ENCODE peak calls at places on chromosomes 2 and 18, in four cellular contexts. One of them, this sample, is unnamed.

GRCh38 chr2:159438720-159439353 is 152.3 kb upstream of the WDSUB1 start:
- DNase-seq in GM23248: no peak
- DNase-seq in neural progenitor cell: no peak
- DNase-seq in IMR-90: no peak
- DNase-seq in this sample: no peak

GRCh38 chr2:133420748-133421147 is 147.5 kb downstream of the NCKAP5 start:
- DNase-seq in GM23248: no peak
- DNase-seq in neural progenitor cell: no peak
- DNase-seq in IMR-90: no peak
- DNase-seq in this sample: no peak

GRCh38 chr2:218853766-218854165 is 5.8 kb upstream of the WNT6 start:
- DNase-seq in GM23248: peak; percentile 57
- DNase-seq in neural progenitor cell: no peak
- DNase-seq in IMR-90: peak; percentile 13
- DNase-seq in this sample: no peak

GRCh38 chr2:69026026-69026425 is 13.0 kb downstream of the ANTXR1 start:
- DNase-seq in GM23248: peak; percentile 50
- DNase-seq in neural progenitor cell: peak; percentile 69
- DNase-seq in IMR-90: peak; percentile 46
- DNase-seq in this sample: peak; percentile 34

GRCh38 chr2:81835318-81836000 is 1530.9 kb upstream of the LRRTM1 start:
- DNase-seq in GM23248: no peak
- DNase-seq in neural progenitor cell: no peak
- DNase-seq in IMR-90: no peak
- DNase-seq in this sample: no peak

GRCh38 chr2:232979871-232980461 is 33.1 kb downstream of the NGEF start:
- DNase-seq in GM23248: peak; percentile 83
- DNase-seq in neural progenitor cell: no peak
- DNase-seq in IMR-90: peak; percentile 77
- DNase-seq in this sample: no peak

GRCh38 chr18:76874643-76875389 is 52.5 kb downstream of the ZNF236 start:
- DNase-seq in GM23248: no peak
- DNase-seq in neural progenitor cell: peak; percentile 30
- DNase-seq in IMR-90: no peak
- DNase-seq in this sample: no peak

GRCh38 chr2:194166818-194167217 is 1490.2 kb upstream of the SLC39A10 start:
- DNase-seq in GM23248: peak; percentile 62
- DNase-seq in neural progenitor cell: peak; percentile 53
- DNase-seq in IMR-90: no peak
- DNase-seq in this sample: peak; percentile 26

GRCh38 chr2:236872015-236872414 is 213.7 kb upstream of the COPS8 start:
- DNase-seq in GM23248: peak; percentile 4
- DNase-seq in neural progenitor cell: no peak
- DNase-seq in IMR-90: no peak
- DNase-seq in this sample: no peak

GRCh38 chr2:12935726-12936125 is 219.0 kb downstream of the TRIB2 start:
- DNase-seq in GM23248: no peak
- DNase-seq in neural progenitor cell: no peak
- DNase-seq in IMR-90: no peak
- DNase-seq in this sample: no peak

GRCh38 chr2:205273627-205274026 is 408.7 kb upstream of the NRP2 start:
- DNase-seq in GM23248: no peak
- DNase-seq in neural progenitor cell: no peak
- DNase-seq in IMR-90: no peak
- DNase-seq in this sample: no peak

GRCh38 chr2:205280630-205281225 is 401.6 kb upstream of the NRP2 start:
- DNase-seq in GM23248: no peak
- DNase-seq in neural progenitor cell: no peak
- DNase-seq in IMR-90: no peak
- DNase-seq in this sample: no peak

GRCh38 chr2:205274801-205275200 is 407.5 kb upstream of the NRP2 start:
- DNase-seq in GM23248: no peak
- DNase-seq in neural progenitor cell: no peak
- DNase-seq in IMR-90: no peak
- DNase-seq in this sample: no peak

GRCh38 chr2:205273148-205273547 is 409.2 kb upstream of the NRP2 start:
- DNase-seq in GM23248: no peak
- DNase-seq in neural progenitor cell: peak; percentile 67
- DNase-seq in IMR-90: no peak
- DNase-seq in this sample: no peak

GRCh38 chr2:205276071-205276777 is 406.1 kb upstream of the NRP2 start:
- DNase-seq in GM23248: peak; percentile 14
- DNase-seq in neural progenitor cell: peak; percentile 51
- DNase-seq in IMR-90: no peak
- DNase-seq in this sample: no peak
- H2AFZ ChIP-seq in GM23248: peak overlapping the region; percentile 57
- H2AFZ ChIP-seq in neural progenitor cell: peak overlapping the region; percentile 70
- H2AFZ ChIP-seq in IMR-90: no peak overlapping the region
- H2AFZ ChIP-seq in this sample: no peak overlapping the region

DNA sequence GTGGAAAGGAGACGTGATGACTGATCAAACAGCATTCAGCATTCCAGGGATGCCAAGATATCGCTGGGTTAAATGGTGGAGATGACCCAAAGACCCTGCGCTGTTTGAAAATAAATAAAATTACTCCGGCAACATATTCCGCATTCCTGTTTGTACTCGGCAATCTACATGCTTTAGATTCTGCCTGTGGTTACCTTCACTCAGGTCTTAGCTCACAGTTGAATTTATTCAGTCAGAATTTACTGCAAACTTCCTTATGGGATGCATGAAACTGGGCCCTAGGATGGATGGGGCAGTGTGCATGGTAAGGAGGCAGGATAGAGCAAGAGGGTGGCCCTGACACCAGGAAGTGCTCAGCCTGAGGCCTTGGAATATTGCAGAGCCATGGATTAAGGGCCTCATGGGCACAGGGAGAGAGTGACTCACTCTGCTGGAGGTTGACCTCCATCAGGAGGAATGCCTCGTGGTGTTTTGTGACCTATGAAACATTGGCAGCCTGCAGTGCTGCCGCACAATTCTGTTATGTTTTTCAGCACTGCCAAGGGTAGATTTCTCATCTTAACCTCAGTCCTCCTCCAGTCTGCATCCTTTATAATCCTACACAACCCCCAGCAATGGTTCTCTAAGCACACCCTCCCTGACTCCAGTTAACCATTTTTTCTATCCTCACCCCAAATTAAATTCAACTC is 321.4 kb downstream of the IRS1 start:
- DNase-seq in GM23248: peak; percentile 95
- DNase-seq in neural progenitor cell: peak; percentile 19
- DNase-seq in IMR-90: peak; percentile 96
- DNase-seq in this sample: no peak
- H2AFZ ChIP-seq in GM23248: peak overlapping the region; percentile 59
- H2AFZ ChIP-seq in neural progenitor cell: no peak overlapping the region
- H2AFZ ChIP-seq in IMR-90: peak overlapping the region; percentile 77
- H2AFZ ChIP-seq in this sample: no peak overlapping the region

DNA sequence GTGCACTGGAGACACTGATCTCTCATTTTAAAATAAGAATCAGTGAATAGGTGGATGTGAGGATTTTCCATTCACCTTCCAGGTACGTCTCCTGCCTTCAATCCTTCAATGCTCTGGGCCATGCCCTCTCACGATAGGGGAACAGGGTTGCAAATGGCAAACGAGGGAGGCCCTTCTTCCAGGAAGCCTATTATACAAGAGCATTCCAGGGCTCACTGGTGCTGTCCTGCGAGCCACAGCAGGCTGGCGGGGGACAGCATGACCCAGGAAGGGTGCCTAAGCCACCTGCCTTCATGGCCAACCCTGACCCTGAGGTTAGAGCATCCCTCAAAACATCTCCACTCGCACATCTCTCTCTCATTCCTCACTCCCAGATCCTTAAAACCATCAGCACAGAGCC is 20.6 kb upstream of the ID2 start:
- DNase-seq in GM23248: no peak
- DNase-seq in neural progenitor cell: no peak
- DNase-seq in IMR-90: no peak
- DNase-seq in this sample: no peak
- H2AFZ ChIP-seq in GM23248: peak overlapping the region; percentile 81
- H2AFZ ChIP-seq in neural progenitor cell: no peak overlapping the region
- H2AFZ ChIP-seq in IMR-90: peak overlapping the region; percentile 53
- H2AFZ ChIP-seq in this sample: no peak overlapping the region

DNA sequence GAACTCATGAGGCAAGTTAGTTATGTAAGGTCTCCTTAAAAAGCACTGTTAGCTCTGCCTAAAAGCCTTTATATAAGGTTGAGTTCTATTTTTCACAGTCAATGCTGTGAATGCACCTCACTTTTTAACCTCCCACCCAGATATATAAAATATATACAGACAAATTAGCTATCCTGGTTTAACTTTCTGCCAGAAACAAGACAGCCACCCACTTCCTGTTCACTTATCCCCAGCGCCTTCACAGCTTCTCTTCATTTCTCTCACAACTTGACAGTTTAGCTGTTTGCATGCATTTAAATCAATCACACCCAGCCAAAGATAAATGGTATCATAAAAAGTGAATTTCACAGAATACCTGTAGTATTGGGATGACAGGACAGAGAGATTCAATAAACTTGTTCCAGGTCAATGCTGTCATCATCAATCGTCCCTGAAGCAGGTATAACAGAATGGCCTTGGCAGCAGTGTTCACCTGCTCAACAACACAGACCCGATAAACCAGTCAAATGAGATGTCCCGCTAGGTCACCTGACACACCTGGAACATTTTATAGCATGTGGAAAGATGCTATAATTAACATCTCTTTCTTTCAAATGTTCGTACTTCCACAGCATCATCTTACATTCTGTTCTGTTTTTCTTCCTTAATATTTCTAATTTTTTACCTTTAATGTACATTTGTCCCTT is 55.7 kb downstream of the RTTN start:
- DNase-seq in GM23248: no peak
- DNase-seq in neural progenitor cell: no peak
- DNase-seq in IMR-90: no peak
- DNase-seq in this sample: no peak
- H2AFZ ChIP-seq in GM23248: no peak overlapping the region
- H2AFZ ChIP-seq in neural progenitor cell: no peak overlapping the region
- H2AFZ ChIP-seq in IMR-90: no peak overlapping the region
- H2AFZ ChIP-seq in this sample: no peak overlapping the region

GRCh38 chr2:191678437-191679110 is 638 bp downstream of the NABP1 start:
- DNase-seq in GM23248: peak; percentile 56
- DNase-seq in neural progenitor cell: peak; percentile 52
- DNase-seq in IMR-90: no peak
- DNase-seq in this sample: peak; percentile 71

GRCh38 chr2:191679818-191680600 is 2.1 kb downstream of the NABP1 start:
- DNase-seq in GM23248: peak; percentile 88
- DNase-seq in neural progenitor cell: no peak
- DNase-seq in IMR-90: peak; percentile 93
- DNase-seq in this sample: peak; percentile 70

GRCh38 chr2:191677646-191678436 is at the start of gene NABP1:
- DNase-seq in GM23248: peak; percentile 99
- DNase-seq in neural progenitor cell: peak; percentile 99
- DNase-seq in IMR-90: peak; percentile 97
- DNase-seq in this sample: peak; percentile 97

GRCh38 chr2:191677091-191677645 is 768 bp upstream of the NABP1 start:
- DNase-seq in GM23248: peak; percentile 93
- DNase-seq in neural progenitor cell: peak; percentile 49
- DNase-seq in IMR-90: peak; percentile 93
- DNase-seq in this sample: peak; percentile 39

DNA sequence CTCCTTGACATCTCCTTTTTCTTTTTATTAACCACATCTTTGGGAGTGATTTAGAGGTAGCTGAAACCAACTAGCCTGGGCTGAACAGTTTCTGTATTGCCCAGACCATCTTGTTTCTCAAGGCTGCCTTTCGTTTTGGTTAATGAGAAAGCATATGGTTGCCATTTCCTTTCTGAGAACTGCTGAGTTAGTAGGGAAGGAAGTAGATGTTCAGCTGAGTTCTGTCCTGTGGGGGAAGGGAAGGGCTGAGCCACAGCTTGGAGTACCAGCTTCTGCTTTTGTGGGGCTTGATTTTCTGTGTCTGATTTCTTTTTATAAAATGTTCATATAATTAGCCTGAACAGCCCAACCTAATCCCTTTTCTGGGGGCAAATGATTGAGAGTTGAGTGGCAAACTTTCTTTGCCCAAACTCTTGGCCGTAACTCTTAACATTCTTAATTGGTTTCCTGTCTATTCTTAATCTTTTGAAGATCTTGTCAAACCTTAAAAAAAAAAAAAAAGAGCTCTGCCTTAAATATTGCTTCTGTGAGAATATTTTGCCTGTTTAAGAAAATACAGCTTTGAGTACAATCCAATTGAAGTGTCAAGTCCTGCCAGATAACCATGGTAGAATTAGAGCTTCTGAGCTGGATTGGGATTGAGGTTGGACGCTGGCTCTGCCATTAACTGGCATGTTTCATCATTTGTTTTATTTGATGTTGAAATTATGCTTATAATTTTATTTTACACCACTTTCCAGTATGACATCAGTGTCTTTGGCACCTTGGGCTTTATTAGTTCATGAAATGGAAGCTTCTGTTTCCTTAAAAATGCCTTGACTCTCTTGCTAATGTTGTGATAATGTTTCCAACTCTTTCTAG is 1.9 kb upstream of the NABP1 start:
- DNase-seq in GM23248: no peak
- DNase-seq in neural progenitor cell: no peak
- DNase-seq in IMR-90: no peak
- DNase-seq in this sample: peak; percentile 89
- H2AFZ ChIP-seq in GM23248: peak overlapping the region; percentile 62
- H2AFZ ChIP-seq in neural progenitor cell: peak overlapping the region; percentile 77
- H2AFZ ChIP-seq in IMR-90: peak overlapping the region; percentile 54
- H2AFZ ChIP-seq in this sample: peak overlapping the region; percentile 65

GRCh38 chr2:47167149-47167548 is 12.0 kb upstream of the STPG4 start:
- DNase-seq in GM23248: peak; percentile 24
- DNase-seq in neural progenitor cell: no peak
- DNase-seq in IMR-90: no peak
- DNase-seq in this sample: no peak

GRCh38 chr2:47169784-47170183 is 14.7 kb upstream of the STPG4 start:
- DNase-seq in GM23248: no peak
- DNase-seq in neural progenitor cell: no peak
- DNase-seq in IMR-90: no peak
- DNase-seq in this sample: no peak

GRCh38 chr2:47161475-47161874 is 6.4 kb upstream of the STPG4 start:
- DNase-seq in GM23248: no peak
- DNase-seq in neural progenitor cell: no peak
- DNase-seq in IMR-90: no peak
- DNase-seq in this sample: no peak

GRCh38 chr2:47162780-47163179 is 7.7 kb upstream of the STPG4 start:
- DNase-seq in GM23248: no peak
- DNase-seq in neural progenitor cell: no peak
- DNase-seq in IMR-90: no peak
- DNase-seq in this sample: no peak

DNA sequence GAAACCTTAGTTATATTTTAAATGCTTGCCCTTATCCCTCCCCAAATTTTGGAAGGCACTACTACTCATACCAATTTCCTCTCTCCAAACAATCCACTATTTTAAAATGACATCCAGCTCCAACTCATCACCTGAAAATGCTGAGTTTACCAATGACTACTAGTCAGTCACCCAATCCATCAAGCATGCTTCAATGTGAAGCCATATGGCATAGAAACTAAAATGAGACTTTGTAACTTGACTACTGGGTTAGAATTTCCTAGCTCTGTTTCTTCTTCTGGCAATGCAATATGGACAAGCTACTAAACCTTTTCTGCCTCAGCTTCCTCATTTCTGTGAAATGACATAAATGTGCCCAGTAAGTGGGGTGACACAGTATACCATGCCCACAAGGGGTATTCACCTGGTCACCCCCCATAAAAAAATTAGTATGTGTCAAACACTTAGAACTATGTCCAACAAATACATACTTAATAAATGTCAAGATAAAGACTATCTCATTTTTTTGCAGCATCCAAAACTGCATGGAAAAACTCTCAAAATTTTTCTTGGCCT is 10.0 kb upstream of the STPG4 start:
- DNase-seq in GM23248: peak; percentile 55
- DNase-seq in neural progenitor cell: no peak
- DNase-seq in IMR-90: peak; percentile 65
- DNase-seq in this sample: no peak
- H2AFZ ChIP-seq in GM23248: no peak overlapping the region
- H2AFZ ChIP-seq in neural progenitor cell: no peak overlapping the region
- H2AFZ ChIP-seq in IMR-90: no peak overlapping the region
- H2AFZ ChIP-seq in this sample: no peak overlapping the region

This sample was measured in OCI-LY7.